ENCODE peak calls at places on chromosomes 3 and 15, in five cellular contexts. Y is T follicular helper cell, E is HT-29, C is lower lobe of right lung, Q is progenitor cell of endocrine pancreas. D is an unnamed sample.

GRCh38 chr3:152236741-152237140 is 32.0 kb upstream of the MBNL1 start:
- DNase-seq in Y (no peak), E (no peak), C (no peak), Q (no peak), D (no peak)

GRCh38 chr3:41196499-41197410 is 2.5 kb upstream of the CTNNB1 start:
- DNase-seq in Y (no peak), E (no peak), C (no peak), Q (no peak), D (no peak)

GRCh38 chr3:128319107-128319506 is 147.6 kb downstream of the DNAJB8 start:
- DNase-seq in Y (no peak), E (no peak), C (no peak), Q (no peak), D (no peak)

GRCh38 chr3:101941253-101942039 is 92.1 kb downstream of the NFKBIZ start:
- DNase-seq in Y (no peak), E (no peak), C (no peak), Q (no peak), D (no peak)

GRCh38 chr3:31636693-31637442 is 104.1 kb downstream of the STT3B start:
- DNase-seq in Y (no peak), E (no peak), C (no peak), Q (no peak), D (no peak)

GRCh38 chr15:71275098-71275497 is 159.8 kb downstream of the THSD4 start:
- DNase-seq in Y (no peak), E (no peak), C (no peak), Q (no peak), D (no peak)

GRCh38 chr3:56942523-56942922 is 117.9 kb upstream of the SPATA12 start:
- DNase-seq in Y (no peak), E (no peak), C (no peak), Q (no peak), D (no peak)

GRCh38 chr3:44995142-44995770 is 19.2 kb downstream of the EXOSC7 start:
- DNase-seq in Y (no peak), E (no peak), C (no peak), Q (no peak), D (no peak)

GRCh38 chr15:54620916-54621315 is 575.8 kb downstream of the RSL24D1 start:
- DNase-seq in Y (no peak), E (no peak), C (no peak), Q (no peak), D (no peak)

GRCh38 chr15:72197045-72197459 is 535 bp downstream of the GRAMD2A start:
- DNase-seq in Y (no peak), E (no peak), C (no peak), Q (no peak), D (no peak)

GRCh38 chr3:34882764-34883163 is 756.6 kb upstream of the ARPP21 start:
- DNase-seq in Y (no peak), E (no peak), C (no peak), Q (no peak), D (no peak)

GRCh38 chr3:37708789-37709188 is 152.9 kb upstream of the CTDSPL start:
- DNase-seq in Y (no peak), E (no peak), C (no peak), Q (no peak), D (no peak)

GRCh38 chr3:191740712-191741111 is 279.7 kb downstream of the PYDC2 start:
- DNase-seq in Y (no peak), E (no peak), C (no peak), Q (no peak), D (no peak)

GRCh38 chr3:195612075-195612800 is 28.5 kb upstream of the APOD start:
- DNase-seq in Y (no peak), E (no peak), C (no peak), Q (no peak), D (no peak)

GRCh38 chr3:117962750-117963149 is 1071.9 kb downstream of the IGSF11 start:
- DNase-seq in Y (no peak), E (no peak), C (no peak), Q (no peak), D (no peak)

D was measured in activated CD4-positive, alpha-beta T cell treated with anti-CD3 and anti-CD28 coated beads, Interleukin-2, amount 50 U/mL, for 48 hours.